ENCODE peak calls at places on chromosome 5, in six cellular contexts. J, F, H, Y, W and N are unnamed samples.

GRCh38 chr5:132479812-132480441 is 10.6 kb downstream of the IRF1 start:
- DNase-seq in H (no peak), F (no peak), W (no peak), Y (no peak), J (no peak), N (no peak)

GRCh38 chr5:10902145-10902544 is 141.1 kb upstream of the DAP start:
- DNase-seq in F (peak), J (no peak), Y (peak), H (no peak), W (no peak), N (no peak)

GRCh38 chr5:143401846-143402463 is 1.5 kb downstream of the NR3C1 start:
- DNase-seq in Y (no peak), W (no peak), H (no peak), J (no peak), F (peak), N (no peak)

GRCh38 chr5:83564069-83564749 is 92.7 kb downstream of the VCAN start:
- DNase-seq in Y (no peak), W (peak), J (peak), H (no peak), F (no peak), N (no peak)

GRCh38 chr5:31531543-31531887 is 378 bp downstream of the DROSHA start:
- DNase-seq in H (peak), Y (peak), F (no peak), W (peak), J (no peak), N (no peak)

GRCh38 chr5:40171971-40172370 is 507.7 kb upstream of the PTGER4 start:
- DNase-seq in Y (no peak), W (no peak), F (no peak), H (no peak), J (no peak), N (no peak)

GRCh38 chr5:81425569-81425968 is 31.6 kb upstream of the ACOT12 start:
- DNase-seq in F (peak), H (no peak), J (no peak), W (peak), Y (no peak), N (no peak)

GRCh38 chr5:162209005-162209605 is 141.5 kb downstream of the GABRG2 start:
- DNase-seq in F (peak), J (peak), W (peak), H (no peak), Y (peak), N (no peak)

GRCh38 chr5:179303801-179304200 is 41.5 kb downstream of the ADAMTS2 start:
- DNase-seq in F (no peak), W (no peak), J (no peak), H (no peak), Y (no peak), N (no peak)

GRCh38 chr5:167030500-167031120 is 1260.8 kb upstream of the WWC1 start:
- DNase-seq in H (no peak), W (peak), Y (no peak), F (peak), J (no peak), N (no peak)

GRCh38 chr5:140546851-140547507 is 483 bp upstream of the EIF4EBP3 start:
- DNase-seq in W (peak), F (no peak), Y (no peak), H (no peak), J (no peak), N (no peak)

GRCh38 chr5:33657804-33658435 is 217.2 kb downstream of the TARS1 start:
- DNase-seq in J (no peak), H (no peak), F (no peak), Y (no peak), W (no peak), N (no peak)